ENCODE peak calls at places on chromosomes 2 and 18, in four cellular contexts. One of them, this sample, is unnamed.

GRCh38 chr2:30527859-30528258 is 80.8 kb downstream of the LCLAT1 start:
- DNase-seq in uterus: no peak
- DNase-seq in GM23248: peak; percentile 49
- DNase-seq in hepatocyte: no peak
- DNase-seq in this sample: peak; percentile 21

GRCh38 chr18:11859903-11860407 is 8.7 kb downstream of the CHMP1B start:
- DNase-seq in hepatocyte: peak; percentile 63
- DNase-seq in uterus: no peak
- DNase-seq in GM23248: peak; percentile 83
- DNase-seq in this sample: peak; percentile 98

GRCh38 chr2:18057657-18058056 is 179.2 kb downstream of the KCNS3 start:
- DNase-seq in uterus: no peak
- DNase-seq in GM23248: no peak
- DNase-seq in hepatocyte: no peak
- DNase-seq in this sample: no peak

GRCh38 chr2:5389740-5390139 is 302.4 kb upstream of the SOX11 start:
- DNase-seq in hepatocyte: no peak
- DNase-seq in GM23248: no peak
- DNase-seq in uterus: no peak
- DNase-seq in this sample: no peak

GRCh38 chr18:25349926-25350560 is 1.9 kb downstream of the ZNF521 start:
- DNase-seq in uterus: peak; percentile 40
- DNase-seq in hepatocyte: peak; percentile 31
- DNase-seq in GM23248: peak; percentile 64
- DNase-seq in this sample: no peak

GRCh38 chr2:230205721-230206120 is 14.1 kb downstream of the SP110 start:
- DNase-seq in GM23248: no peak
- DNase-seq in uterus: no peak
- DNase-seq in hepatocyte: no peak
- DNase-seq in this sample: no peak

GRCh38 chr2:23925702-23926288 is 1.1 kb downstream of the ATAD2B start:
- DNase-seq in GM23248: peak; percentile 83
- DNase-seq in hepatocyte: peak; percentile 67
- DNase-seq in uterus: peak; percentile 35
- DNase-seq in this sample: peak; percentile 64

GRCh38 chr2:240013343-240013742 is 11.8 kb downstream of the NDUFA10 start:
- DNase-seq in uterus: no peak
- DNase-seq in GM23248: peak; percentile 38
- DNase-seq in hepatocyte: peak; percentile 4
- DNase-seq in this sample: peak; percentile 48

GRCh38 chr2:45616663-45617411 is 5.8 kb upstream of the SRBD1 start:
- DNase-seq in uterus: no peak
- DNase-seq in GM23248: peak; percentile 73
- DNase-seq in hepatocyte: no peak
- DNase-seq in this sample: peak; percentile 93

GRCh38 chr2:208040199-208041171 is 15.2 kb upstream of the PLEKHM3 start:
- DNase-seq in uterus: peak; percentile 49
- DNase-seq in hepatocyte: peak; percentile 81
- DNase-seq in GM23248: peak; percentile 78
- DNase-seq in this sample: peak; percentile 77
- H3K27ac ChIP-seq in uterus: no peak overlapping the region
- H3K27ac ChIP-seq in hepatocyte: peak overlapping the region; percentile 39
- H3K27ac ChIP-seq in GM23248: peak overlapping the region; percentile 17
- H3K27ac ChIP-seq in this sample: no peak overlapping the region

DNA sequence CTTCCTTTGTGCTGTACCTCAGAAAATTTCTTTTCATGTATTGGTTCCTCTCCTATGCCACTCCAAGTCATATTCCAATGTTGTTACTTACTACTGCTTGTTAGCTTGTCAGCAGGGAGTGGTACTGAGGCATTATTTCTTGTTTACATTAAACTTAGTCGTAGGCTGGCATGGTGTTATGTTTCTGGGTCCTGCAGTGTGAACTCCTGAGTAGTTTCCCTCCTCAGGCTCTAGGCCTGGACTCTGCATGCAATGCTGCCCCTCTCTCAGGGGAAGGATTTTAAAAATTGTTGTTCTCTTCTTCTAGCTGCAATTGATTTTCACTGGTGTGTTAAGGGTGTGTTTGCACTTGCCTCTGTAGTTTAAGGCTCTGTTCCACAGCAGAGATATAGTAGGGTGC is 671.6 kb downstream of the PLCL1 start:
- DNase-seq in hepatocyte: no peak
- DNase-seq in GM23248: no peak
- DNase-seq in uterus: no peak
- DNase-seq in this sample: no peak
- H3K4me1 ChIP-seq in hepatocyte: no peaks in the 10 kb centered on the region
- H3K4me1 ChIP-seq in GM23248: no peaks in the 10 kb centered on the region
- H3K4me1 ChIP-seq in uterus: no peaks in the 10 kb centered on the region
- H3K4me1 ChIP-seq in this sample: no peaks in the 10 kb centered on the region

GRCh38 chr2:68828887-68829708 is 42.1 kb downstream of the BMP10 start:
- DNase-seq in GM23248: peak; percentile 90
- DNase-seq in uterus: peak; percentile 93
- DNase-seq in hepatocyte: peak; percentile 92
- DNase-seq in this sample: peak; percentile 95

GRCh38 chr2:68832161-68832869 is 38.9 kb downstream of the BMP10 start:
- DNase-seq in uterus: peak; percentile 66
- DNase-seq in GM23248: peak; percentile 22
- DNase-seq in hepatocyte: peak; percentile 23
- DNase-seq in this sample: peak; percentile 74

GRCh38 chr2:68827681-68828080 is 43.5 kb downstream of the BMP10 start:
- DNase-seq in hepatocyte: no peak
- DNase-seq in uterus: no peak
- DNase-seq in GM23248: no peak
- DNase-seq in this sample: no peak

GRCh38 chr2:68831688-68832087 is 39.5 kb downstream of the BMP10 start:
- DNase-seq in hepatocyte: no peak
- DNase-seq in GM23248: peak; percentile 63
- DNase-seq in uterus: no peak
- DNase-seq in this sample: no peak

GRCh38 chr2:68829764-68830163 is 41.4 kb downstream of the BMP10 start:
- DNase-seq in hepatocyte: no peak
- DNase-seq in GM23248: no peak
- DNase-seq in uterus: no peak
- DNase-seq in this sample: no peak
- H3K27ac ChIP-seq in hepatocyte: peak overlapping the region; percentile 60
- H3K27ac ChIP-seq in GM23248: no peak overlapping the region
- H3K27ac ChIP-seq in uterus: peak overlapping the region; percentile 88
- H3K27ac ChIP-seq in this sample: no peak overlapping the region

DNA sequence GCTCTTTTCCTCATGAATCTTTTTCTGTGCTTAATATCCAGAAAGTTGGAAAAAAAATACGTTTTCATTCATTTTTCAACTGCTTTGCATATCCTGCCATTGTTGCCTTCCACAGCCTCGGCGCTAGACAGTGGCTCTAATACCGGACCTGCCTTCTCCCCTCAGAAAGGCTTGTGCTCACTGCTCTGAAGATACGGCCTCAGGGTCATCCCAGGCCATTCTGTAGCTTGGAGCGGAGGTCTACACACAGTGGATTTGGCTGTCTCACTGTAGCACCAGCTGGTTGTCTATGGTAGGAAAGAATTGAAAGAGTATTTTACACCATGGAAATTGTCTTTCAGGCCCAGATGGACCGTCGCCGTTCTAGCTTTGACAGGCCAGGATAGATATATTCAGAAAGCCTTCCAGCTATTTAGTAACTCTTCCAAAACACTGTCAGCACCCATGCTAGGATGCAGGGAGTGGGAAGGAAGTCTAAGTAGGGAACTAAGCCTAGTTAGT is 242.0 kb downstream of the TMEM182 start:
- DNase-seq in uterus: no peak
- DNase-seq in GM23248: no peak
- DNase-seq in hepatocyte: no peak
- DNase-seq in this sample: no peak
- H3K4me1 ChIP-seq in uterus: no peaks in the 10 kb centered on the region
- H3K4me1 ChIP-seq in GM23248: no peaks in the 10 kb centered on the region
- H3K4me1 ChIP-seq in hepatocyte: no peaks in the 10 kb centered on the region
- H3K4me1 ChIP-seq in this sample: no peaks in the 10 kb centered on the region

GRCh38 chr2:205748660-205749059 is 66.4 kb downstream of the NRP2 start:
- DNase-seq in hepatocyte: no peak
- DNase-seq in uterus: no peak
- DNase-seq in GM23248: peak; percentile 48
- DNase-seq in this sample: peak; percentile 93
- H3K27ac ChIP-seq in hepatocyte: no peak overlapping the region
- H3K27ac ChIP-seq in uterus: peak overlapping the region; percentile 33
- H3K27ac ChIP-seq in GM23248: no peak overlapping the region
- H3K27ac ChIP-seq in this sample: peak overlapping the region; percentile 99

DNA sequence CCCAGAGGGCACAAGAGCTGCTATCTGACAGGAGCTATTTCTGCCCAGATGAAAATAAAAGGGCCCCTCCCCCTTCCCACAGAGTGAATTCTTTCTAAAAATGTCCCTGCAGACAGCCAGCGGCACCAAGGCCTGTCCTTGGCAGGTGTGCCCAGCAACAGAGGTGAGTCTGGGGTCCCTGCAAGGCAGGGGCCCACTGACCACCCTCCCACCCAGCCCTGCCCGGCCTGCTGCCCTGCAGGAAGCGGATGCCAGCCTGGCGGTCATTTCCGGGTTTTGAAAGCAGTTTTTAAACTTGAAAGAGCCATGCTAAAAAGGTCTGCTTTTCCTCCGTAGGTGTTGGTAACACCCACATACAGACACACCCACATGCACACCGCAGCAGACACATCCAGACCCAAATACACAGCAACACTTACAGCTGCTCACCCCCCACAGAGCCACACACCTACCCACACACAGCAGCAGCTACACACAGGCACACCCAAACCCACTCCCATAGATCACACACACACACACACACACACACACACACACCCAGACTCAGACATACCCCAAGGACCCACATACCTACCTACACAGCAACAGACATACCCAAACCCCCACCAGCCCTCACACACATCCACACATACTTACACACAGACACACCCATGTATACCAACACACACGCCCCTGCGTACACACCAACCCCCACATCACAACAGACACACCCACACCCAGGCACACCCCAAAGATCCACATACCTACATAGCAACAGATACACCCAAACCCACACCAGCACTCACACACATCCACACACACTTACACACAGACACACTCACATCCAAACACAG is 7.6 kb downstream of the ZFP36L2 start:
- DNase-seq in hepatocyte: peak; percentile 56
- DNase-seq in uterus: no peak
- DNase-seq in GM23248: peak; percentile 64
- DNase-seq in this sample: peak; percentile 40
- H3K4me1 ChIP-seq in hepatocyte: peaks cover 38% of the 10 kb centered on the region
- H3K4me1 ChIP-seq in uterus: peaks cover 4% of the 10 kb centered on the region
- H3K4me1 ChIP-seq in GM23248: peaks cover 37% of the 10 kb centered on the region
- H3K4me1 ChIP-seq in this sample: peaks cover 43% of the 10 kb centered on the region

DNA sequence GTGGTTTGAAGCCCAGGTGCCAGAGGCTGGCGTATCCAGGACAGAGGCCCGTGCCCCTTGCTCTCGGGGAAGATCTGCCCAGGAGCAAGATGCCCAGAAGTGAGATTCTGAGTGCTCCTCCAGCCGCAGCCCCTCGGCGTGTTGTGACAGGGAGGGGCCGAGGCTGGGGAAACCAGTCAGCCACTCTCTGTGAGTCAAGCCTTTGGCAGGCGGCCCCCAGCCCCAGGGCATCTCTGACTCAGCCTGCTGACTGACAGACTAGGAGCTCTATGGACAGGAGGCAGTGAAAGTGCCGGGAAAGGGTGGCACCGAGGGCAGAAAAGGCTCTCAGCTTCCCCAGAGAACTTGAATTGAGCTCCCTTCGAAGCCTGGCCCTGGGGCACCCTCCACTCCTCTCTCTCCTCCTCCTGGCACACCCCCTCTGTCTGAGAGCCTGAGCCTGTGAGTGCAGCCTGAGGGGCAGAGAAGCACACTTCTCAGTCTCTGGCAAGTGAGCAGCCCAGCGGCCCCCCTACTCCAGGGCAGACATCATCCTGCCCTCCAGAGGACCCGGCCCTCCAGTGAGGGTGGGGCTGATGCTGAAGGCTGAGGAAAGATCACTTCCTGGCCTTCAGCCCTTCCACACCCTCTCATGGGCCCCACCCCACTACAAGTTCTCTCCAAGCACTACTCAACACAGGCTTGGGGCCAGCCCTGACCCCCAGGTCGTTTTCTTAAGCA is 32.1 kb downstream of the CYP26B1 start:
- DNase-seq in uterus: no peak
- DNase-seq in hepatocyte: peak; percentile 84
- DNase-seq in GM23248: peak; percentile 94
- DNase-seq in this sample: peak; percentile 99
- H3K27ac ChIP-seq in uterus: no peak overlapping the region
- H3K27ac ChIP-seq in hepatocyte: peak overlapping the region; percentile 44
- H3K27ac ChIP-seq in GM23248: peak overlapping the region; percentile 79
- H3K27ac ChIP-seq in this sample: peak overlapping the region; percentile 96

GRCh38 chr2:102024410-102024809 is 32.6 kb downstream of the IL1R2 start:
- DNase-seq in hepatocyte: no peak
- DNase-seq in GM23248: no peak
- DNase-seq in uterus: no peak
- DNase-seq in this sample: no peak
- H3K4me1 ChIP-seq in hepatocyte: peaks cover 30% of the 10 kb centered on the region
- H3K4me1 ChIP-seq in GM23248: peaks cover 65% of the 10 kb centered on the region
- H3K4me1 ChIP-seq in uterus: peaks cover 9% of the 10 kb centered on the region
- H3K4me1 ChIP-seq in this sample: peaks cover 4% of the 10 kb centered on the region

GRCh38 chr2:226835796-226836547 is at the start of gene RHBDD1:
- DNase-seq in hepatocyte: peak; percentile 97
- DNase-seq in GM23248: peak; percentile 98
- DNase-seq in uterus: peak; percentile 93
- DNase-seq in this sample: peak; percentile 97

GRCh38 chr2:226837334-226837733 is 1.5 kb downstream of the RHBDD1 start:
- DNase-seq in hepatocyte: no peak
- DNase-seq in uterus: no peak
- DNase-seq in GM23248: no peak
- DNase-seq in this sample: no peak

GRCh38 chr2:226837787-226838603 is 2.1 kb downstream of the RHBDD1 start:
- DNase-seq in hepatocyte: no peak
- DNase-seq in GM23248: no peak
- DNase-seq in uterus: no peak
- DNase-seq in this sample: peak; percentile 50

GRCh38 chr2:226836548-226836885 is 663 bp downstream of the RHBDD1 start:
- DNase-seq in uterus: no peak
- DNase-seq in GM23248: no peak
- DNase-seq in hepatocyte: no peak
- DNase-seq in this sample: no peak

DNA sequence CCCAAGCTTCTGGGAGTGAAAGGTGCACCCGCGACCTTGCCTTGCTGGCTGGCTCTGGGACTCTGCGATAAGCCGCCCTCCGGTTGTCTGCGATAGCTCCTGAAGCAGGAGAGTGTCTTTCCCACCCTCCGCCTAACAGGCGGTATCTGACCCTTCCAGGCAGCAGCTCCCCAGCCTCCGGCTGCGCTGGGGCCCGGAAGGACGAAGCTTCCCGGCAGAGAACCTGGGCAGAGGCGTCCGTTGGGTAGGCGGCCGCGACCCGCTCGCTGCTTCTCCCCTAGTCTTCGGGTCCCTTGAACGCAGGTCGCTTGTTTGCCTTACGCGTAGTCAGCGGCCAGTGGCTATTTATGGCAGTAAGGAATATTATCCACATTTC is 446 bp upstream of the RHBDD1 start:
- DNase-seq in uterus: no peak
- DNase-seq in GM23248: no peak
- DNase-seq in hepatocyte: peak; percentile 48
- DNase-seq in this sample: peak; percentile 34
- H3K27ac ChIP-seq in uterus: peak overlapping the region; percentile 99
- H3K27ac ChIP-seq in GM23248: peak overlapping the region; percentile 93
- H3K27ac ChIP-seq in hepatocyte: peak overlapping the region; percentile 98
- H3K27ac ChIP-seq in this sample: peak overlapping the region; percentile 95

This sample was measured in PC-3.